ENCODE peak calls at places on chromosomes 11 and 22, in five cellular contexts. One of them, this sample, is unnamed.

GRCh38 chr22:49466926-49467590 is 360.6 kb downstream of the BRD1 start:
- DNase-seq in IMR-90: no peak
- DNase-seq in H1: no peak
- DNase-seq in K562: no peak
- DNase-seq in HepG2: no peak
- DNase-seq in this sample: no peak

GRCh38 chr11:36210529-36210928 is 78.7 kb downstream of the COMMD9 start:
- DNase-seq in IMR-90: no peak
- DNase-seq in H1: no peak
- DNase-seq in K562: no peak
- DNase-seq in HepG2: no peak
- DNase-seq in this sample: no peak

GRCh38 chr22:46454910-46455269 is 82.5 kb downstream of the CELSR1 start:
- DNase-seq in IMR-90: peak; percentile 10
- DNase-seq in H1: no peak
- DNase-seq in K562: no peak
- DNase-seq in HepG2: no peak
- DNase-seq in this sample: peak; percentile 41

GRCh38 chr11:230431-230830 is 5.7 kb downstream of the SIRT3 start:
- DNase-seq in IMR-90: no peak
- DNase-seq in H1: no peak
- DNase-seq in K562: no peak
- DNase-seq in HepG2: no peak
- DNase-seq in this sample: no peak

GRCh38 chr11:37280194-37280593 is 682.2 kb upstream of the RAG2 start:
- DNase-seq in IMR-90: no peak
- DNase-seq in H1: no peak
- DNase-seq in K562: no peak
- DNase-seq in HepG2: no peak
- DNase-seq in this sample: no peak

GRCh38 chr22:50039669-50040458 is 18.2 kb downstream of the TTLL8 start:
- DNase-seq in IMR-90: no peak
- DNase-seq in H1: no peak
- DNase-seq in K562: no peak
- DNase-seq in HepG2: no peak
- DNase-seq in this sample: no peak

GRCh38 chr22:37300551-37301017 is 18.3 kb downstream of the CYTH4 start:
- DNase-seq in IMR-90: no peak
- DNase-seq in H1: no peak
- DNase-seq in K562: no peak
- DNase-seq in HepG2: no peak
- DNase-seq in this sample: no peak

GRCh38 chr22:47295226-47295901 is 532.9 kb downstream of the TBC1D22A start:
- DNase-seq in IMR-90: no peak
- DNase-seq in H1: no peak
- DNase-seq in K562: no peak
- DNase-seq in HepG2: no peak
- DNase-seq in this sample: no peak

GRCh38 chr11:100434821-100435641 is 252.1 kb upstream of the ARHGAP42 start:
- DNase-seq in IMR-90: no peak
- DNase-seq in H1: no peak
- DNase-seq in K562: no peak
- DNase-seq in HepG2: no peak
- DNase-seq in this sample: no peak

GRCh38 chr11:77457340-77457739 is 16.6 kb downstream of the PAK1 start:
- DNase-seq in IMR-90: no peak
- DNase-seq in H1: no peak
- DNase-seq in K562: no peak
- DNase-seq in HepG2: no peak
- DNase-seq in this sample: no peak

GRCh38 chr11:112265659-112266409 is 5.2 kb upstream of the PLET1 start:
- DNase-seq in IMR-90: peak; percentile 34
- DNase-seq in H1: no peak
- DNase-seq in K562: no peak
- DNase-seq in HepG2: no peak
- DNase-seq in this sample: no peak

GRCh38 chr11:112266410-112266778 is 5.7 kb upstream of the PLET1 start:
- DNase-seq in IMR-90: no peak
- DNase-seq in H1: no peak
- DNase-seq in K562: no peak
- DNase-seq in HepG2: no peak
- DNase-seq in this sample: no peak

GRCh38 chr11:112255075-112255739 is 5.5 kb downstream of the PLET1 start:
- DNase-seq in IMR-90: peak; percentile 88
- DNase-seq in H1: no peak
- DNase-seq in K562: peak; percentile 47
- DNase-seq in HepG2: peak; percentile 18
- DNase-seq in this sample: no peak

GRCh38 chr11:112260490-112260889 is at the start of gene PLET1:
- DNase-seq in IMR-90: peak; percentile 30
- DNase-seq in H1: no peak
- DNase-seq in K562: no peak
- DNase-seq in HepG2: no peak
- DNase-seq in this sample: no peak
- TF ChIP-seq MAFK in IMR-90: no peak
- TF ChIP-seq MAFK in H1: no peak
- TF ChIP-seq MAFK in K562: no peak
- TF ChIP-seq MAFK in HepG2: no peak
- TF ChIP-seq MAFK in this sample: no peak

GRCh38 chr22:42384506-42384905 is 47.7 kb downstream of the NFAM1 start:
- DNase-seq in IMR-90: no peak
- DNase-seq in H1: no peak
- DNase-seq in K562: no peak
- DNase-seq in HepG2: no peak
- DNase-seq in this sample: no peak

GRCh38 chr22:42385691-42386090 is 46.5 kb downstream of the NFAM1 start:
- DNase-seq in IMR-90: no peak
- DNase-seq in H1: no peak
- DNase-seq in K562: no peak
- DNase-seq in HepG2: no peak
- DNase-seq in this sample: no peak

GRCh38 chr22:42387631-42388030 is 44.6 kb downstream of the NFAM1 start:
- DNase-seq in IMR-90: no peak
- DNase-seq in H1: no peak
- DNase-seq in K562: no peak
- DNase-seq in HepG2: no peak
- DNase-seq in this sample: no peak

GRCh38 chr22:42389137-42389536 is 43.1 kb downstream of the NFAM1 start:
- DNase-seq in IMR-90: no peak
- DNase-seq in H1: no peak
- DNase-seq in K562: no peak
- DNase-seq in HepG2: no peak
- DNase-seq in this sample: no peak

GRCh38 chr22:42388130-42388797 is 43.9 kb downstream of the NFAM1 start:
- DNase-seq in IMR-90: peak; percentile 17
- DNase-seq in H1: no peak
- DNase-seq in K562: peak; percentile 23
- DNase-seq in HepG2: no peak
- DNase-seq in this sample: no peak
- TF ChIP-seq MAFK in IMR-90: no peak
- TF ChIP-seq MAFK in H1: no peak
- TF ChIP-seq MAFK in K562: no peak
- TF ChIP-seq MAFK in HepG2: no peak
- TF ChIP-seq MAFK in this sample: no peak

DNA sequence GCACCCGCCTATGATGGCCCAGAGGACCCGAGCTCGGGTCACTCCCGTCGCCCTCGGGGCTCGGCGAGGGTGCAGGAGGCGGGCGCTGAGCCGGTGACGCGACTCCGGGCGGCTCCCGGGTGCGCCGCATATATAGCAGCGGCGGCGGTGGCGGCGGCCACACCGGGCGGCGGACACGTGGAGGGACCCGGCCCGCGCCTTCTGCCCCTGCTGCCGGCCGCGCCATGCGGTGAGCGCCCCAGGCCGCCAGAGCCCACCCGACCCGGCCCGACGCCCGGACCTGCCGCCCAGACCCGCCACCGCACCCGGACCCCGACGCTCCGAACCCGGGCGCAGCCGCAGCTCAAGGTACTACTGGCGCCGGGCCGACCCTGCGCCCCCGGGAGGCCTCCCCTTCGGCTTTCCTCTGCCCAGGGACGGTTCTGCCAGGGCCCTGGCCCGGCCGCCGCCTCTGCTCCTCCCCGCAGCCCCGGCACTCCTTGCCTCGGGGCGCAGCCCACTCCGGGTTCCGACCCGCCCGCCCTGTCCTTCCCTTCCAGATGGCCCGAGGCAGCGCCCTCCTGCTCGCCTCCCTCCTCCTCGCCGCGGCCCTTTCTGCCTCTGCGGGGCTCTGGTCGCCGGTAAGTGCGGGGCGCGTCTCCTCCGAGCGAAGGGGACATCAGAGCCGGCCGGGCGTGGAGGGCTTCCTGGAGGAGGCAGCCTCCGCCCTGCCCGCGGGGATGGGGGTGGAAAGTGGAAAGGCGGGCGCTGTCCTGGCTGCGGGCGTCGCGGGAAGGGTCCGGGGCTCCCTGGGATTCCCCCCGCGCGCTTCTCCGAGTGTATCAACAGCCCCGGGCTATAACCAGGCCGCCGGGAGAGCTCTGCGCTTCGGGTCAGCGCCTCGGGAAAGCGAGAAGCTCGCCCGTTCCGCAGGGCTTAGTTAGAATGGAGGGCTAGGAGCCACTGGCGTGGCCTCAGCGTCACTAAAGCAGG is at the start of gene GAL:
- DNase-seq in IMR-90: no peak
- DNase-seq in H1: no peak
- DNase-seq in K562: peak; percentile 72
- DNase-seq in HepG2: no peak
- DNase-seq in this sample: no peak
- TF ChIP-seq MAFK in IMR-90: no peak
- TF ChIP-seq MAFK in H1: no peak
- TF ChIP-seq MAFK in K562: no peak
- TF ChIP-seq MAFK in HepG2: no peak
- TF ChIP-seq MAFK in this sample: no peak

GRCh38 chr11:120521176-120521575 is 9.6 kb downstream of the GRIK4 start:
- DNase-seq in IMR-90: no peak
- DNase-seq in H1: no peak
- DNase-seq in K562: no peak
- DNase-seq in HepG2: no peak
- DNase-seq in this sample: no peak

GRCh38 chr11:120522021-120522420 is 10.5 kb downstream of the GRIK4 start:
- DNase-seq in IMR-90: no peak
- DNase-seq in H1: no peak
- DNase-seq in K562: no peak
- DNase-seq in HepG2: no peak
- DNase-seq in this sample: no peak

GRCh38 chr11:120523196-120523595 is 11.6 kb downstream of the GRIK4 start:
- DNase-seq in IMR-90: no peak
- DNase-seq in H1: no peak
- DNase-seq in K562: no peak
- DNase-seq in HepG2: no peak
- DNase-seq in this sample: no peak

GRCh38 chr11:120524536-120525085 is 13.1 kb downstream of the GRIK4 start:
- DNase-seq in IMR-90: no peak
- DNase-seq in H1: no peak
- DNase-seq in K562: no peak
- DNase-seq in HepG2: no peak
- DNase-seq in this sample: no peak

GRCh38 chr11:120522736-120523135 is 11.2 kb downstream of the GRIK4 start:
- DNase-seq in IMR-90: no peak
- DNase-seq in H1: no peak
- DNase-seq in K562: no peak
- DNase-seq in HepG2: no peak
- DNase-seq in this sample: no peak
- TF ChIP-seq MAFK in IMR-90: no peak
- TF ChIP-seq MAFK in H1: no peak
- TF ChIP-seq MAFK in K562: no peak
- TF ChIP-seq MAFK in HepG2: no peak
- TF ChIP-seq MAFK in this sample: no peak

GRCh38 chr22:27438271-27438980 is 363.1 kb downstream of the MN1 start:
- DNase-seq in IMR-90: peak; percentile 9
- DNase-seq in H1: no peak
- DNase-seq in K562: no peak
- DNase-seq in HepG2: no peak
- DNase-seq in this sample: no peak
- TF ChIP-seq MAFK in IMR-90: no peak
- TF ChIP-seq MAFK in H1: no peak
- TF ChIP-seq MAFK in K562: no peak
- TF ChIP-seq MAFK in HepG2: no peak
- TF ChIP-seq MAFK in this sample: no peak

GRCh38 chr22:19066531-19067271 is 55.5 kb downstream of the DGCR2 start:
- DNase-seq in IMR-90: peak; percentile 83
- DNase-seq in H1: no peak
- DNase-seq in K562: no peak
- DNase-seq in HepG2: no peak
- DNase-seq in this sample: no peak
- TF ChIP-seq MAFK in IMR-90: no peak
- TF ChIP-seq MAFK in H1: no peak
- TF ChIP-seq MAFK in K562: no peak
- TF ChIP-seq MAFK in HepG2: no peak
- TF ChIP-seq MAFK in this sample: no peak

DNA sequence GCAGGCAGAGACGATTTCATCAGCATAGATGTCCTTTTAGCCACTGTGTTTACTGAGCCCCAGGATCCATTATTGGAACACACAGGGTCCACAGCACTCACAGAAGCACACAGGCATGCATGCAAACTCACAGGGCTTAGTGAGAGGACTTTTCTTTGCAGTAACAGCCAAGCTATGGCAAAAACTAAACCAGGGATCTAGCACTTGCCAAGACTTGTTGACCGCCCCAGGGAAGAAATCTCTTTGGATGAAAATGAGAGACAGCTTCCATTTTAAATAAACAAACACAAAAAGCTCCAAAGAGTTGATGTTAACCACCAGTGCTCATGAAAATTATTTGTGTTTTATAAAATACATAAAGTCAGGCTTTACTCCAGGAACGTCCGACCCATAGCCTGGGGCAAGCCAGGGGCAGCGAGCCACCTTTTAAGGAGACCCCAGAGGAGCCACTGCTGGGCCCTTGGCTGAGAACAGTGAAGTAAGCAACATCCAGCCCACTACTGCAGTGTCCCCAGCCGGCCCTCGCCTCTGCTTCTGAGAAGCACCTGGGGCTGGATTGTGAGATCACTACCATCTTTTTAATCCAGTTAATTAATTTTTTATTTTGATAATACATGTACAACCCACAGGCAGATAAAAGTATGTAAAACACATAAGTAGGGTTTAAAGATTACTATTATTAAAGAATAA is 22.0 kb upstream of the TFIP11 start:
- DNase-seq in IMR-90: no peak
- DNase-seq in H1: no peak
- DNase-seq in K562: no peak
- DNase-seq in HepG2: no peak
- DNase-seq in this sample: no peak
- TF ChIP-seq MAFK in IMR-90: no peak
- TF ChIP-seq MAFK in H1: no peak
- TF ChIP-seq MAFK in K562: no peak
- TF ChIP-seq MAFK in HepG2: no peak
- TF ChIP-seq MAFK in this sample: no peak